ENCODE peak calls at places on chromosomes 16 and 17, in five cellular contexts. One of them, this sample, is unnamed.

GRCh38 chr16:21184834-21185233 is 26.4 kb downstream of the LDAF1 start:
- DNase-seq in stimulated activated CD4-positive, alpha-beta T cell treated with anti-CD3 and anti-CD28 coated beads, Interleukin-1b, Interleukin-23, amount 100 ng/mL, for 24 hours: no peak
- DNase-seq in activated CD4-positive, alpha-beta T cell treated with anti-CD3 and anti-CD28 coated beads, Interleukin-2, amount 10 ng/mL, durations not matched to agents 7 days and 5 days: no peak
- DNase-seq in COLO829: no peak
- DNase-seq in neural progenitor cell: no peak
- DNase-seq in this sample: no peak

GRCh38 chr16:57537596-57538234 is 1.3 kb upstream of the CCDC102A start:
- DNase-seq in stimulated activated CD4-positive, alpha-beta T cell treated with anti-CD3 and anti-CD28 coated beads, Interleukin-1b, Interleukin-23, amount 100 ng/mL, for 24 hours: no peak
- DNase-seq in activated CD4-positive, alpha-beta T cell treated with anti-CD3 and anti-CD28 coated beads, Interleukin-2, amount 10 ng/mL, durations not matched to agents 7 days and 5 days: no peak
- DNase-seq in COLO829: no peak
- DNase-seq in neural progenitor cell: no peak
- DNase-seq in this sample: peak; percentile 40

GRCh38 chr17:9472541-9472940 is 103.1 kb downstream of the STX8 start:
- DNase-seq in COLO829: no peak
- DNase-seq in neural progenitor cell: no peak
- DNase-seq in activated CD4-positive, alpha-beta T cell treated with anti-CD3 and anti-CD28 coated beads, Interleukin-2, amount 10 ng/mL, durations not matched to agents 7 days and 5 days: no peak
- DNase-seq in stimulated activated CD4-positive, alpha-beta T cell treated with anti-CD3 and anti-CD28 coated beads, Interleukin-1b, Interleukin-23, amount 100 ng/mL, for 24 hours: no peak
- DNase-seq in this sample: no peak

GRCh38 chr16:50557046-50557445 is 8.8 kb downstream of the NKD1 start:
- DNase-seq in stimulated activated CD4-positive, alpha-beta T cell treated with anti-CD3 and anti-CD28 coated beads, Interleukin-1b, Interleukin-23, amount 100 ng/mL, for 24 hours: no peak
- DNase-seq in neural progenitor cell: no peak
- DNase-seq in activated CD4-positive, alpha-beta T cell treated with anti-CD3 and anti-CD28 coated beads, Interleukin-2, amount 10 ng/mL, durations not matched to agents 7 days and 5 days: no peak
- DNase-seq in COLO829: no peak
- DNase-seq in this sample: no peak

GRCh38 chr17:44359001-44359400 is 4.7 kb downstream of the FAM171A2 start:
- DNase-seq in stimulated activated CD4-positive, alpha-beta T cell treated with anti-CD3 and anti-CD28 coated beads, Interleukin-1b, Interleukin-23, amount 100 ng/mL, for 24 hours: no peak
- DNase-seq in neural progenitor cell: no peak
- DNase-seq in activated CD4-positive, alpha-beta T cell treated with anti-CD3 and anti-CD28 coated beads, Interleukin-2, amount 10 ng/mL, durations not matched to agents 7 days and 5 days: no peak
- DNase-seq in COLO829: no peak
- DNase-seq in this sample: no peak

GRCh38 chr16:68324780-68325357 is 14.1 kb downstream of the PRMT7 start:
- DNase-seq in COLO829: no peak
- DNase-seq in stimulated activated CD4-positive, alpha-beta T cell treated with anti-CD3 and anti-CD28 coated beads, Interleukin-1b, Interleukin-23, amount 100 ng/mL, for 24 hours: no peak
- DNase-seq in neural progenitor cell: no peak
- DNase-seq in activated CD4-positive, alpha-beta T cell treated with anti-CD3 and anti-CD28 coated beads, Interleukin-2, amount 10 ng/mL, durations not matched to agents 7 days and 5 days: no peak
- DNase-seq in this sample: no peak

GRCh38 chr17:28045304-28045703 is 2.8 kb downstream of the NLK start:
- DNase-seq in activated CD4-positive, alpha-beta T cell treated with anti-CD3 and anti-CD28 coated beads, Interleukin-2, amount 10 ng/mL, durations not matched to agents 7 days and 5 days: no peak
- DNase-seq in neural progenitor cell: no peak
- DNase-seq in COLO829: no peak
- DNase-seq in stimulated activated CD4-positive, alpha-beta T cell treated with anti-CD3 and anti-CD28 coated beads, Interleukin-1b, Interleukin-23, amount 100 ng/mL, for 24 hours: no peak
- DNase-seq in this sample: no peak

GRCh38 chr17:28928061-28928460 is 23.3 kb downstream of the PHF12 start:
- DNase-seq in COLO829: no peak
- DNase-seq in neural progenitor cell: no peak
- DNase-seq in activated CD4-positive, alpha-beta T cell treated with anti-CD3 and anti-CD28 coated beads, Interleukin-2, amount 10 ng/mL, durations not matched to agents 7 days and 5 days: no peak
- DNase-seq in stimulated activated CD4-positive, alpha-beta T cell treated with anti-CD3 and anti-CD28 coated beads, Interleukin-1b, Interleukin-23, amount 100 ng/mL, for 24 hours: no peak
- DNase-seq in this sample: no peak

GRCh38 chr17:31095239-31096105 is 695 bp downstream of the NF1 start:
- DNase-seq in activated CD4-positive, alpha-beta T cell treated with anti-CD3 and anti-CD28 coated beads, Interleukin-2, amount 10 ng/mL, durations not matched to agents 7 days and 5 days: peak; percentile 33
- DNase-seq in stimulated activated CD4-positive, alpha-beta T cell treated with anti-CD3 and anti-CD28 coated beads, Interleukin-1b, Interleukin-23, amount 100 ng/mL, for 24 hours: no peak
- DNase-seq in neural progenitor cell: peak; percentile 93
- DNase-seq in COLO829: no peak
- DNase-seq in this sample: peak; percentile 88

GRCh38 chr17:19381361-19381740 is 3.1 kb downstream of the MAPK7 start:
- DNase-seq in neural progenitor cell: no peak
- DNase-seq in activated CD4-positive, alpha-beta T cell treated with anti-CD3 and anti-CD28 coated beads, Interleukin-2, amount 10 ng/mL, durations not matched to agents 7 days and 5 days: no peak
- DNase-seq in COLO829: no peak
- DNase-seq in stimulated activated CD4-positive, alpha-beta T cell treated with anti-CD3 and anti-CD28 coated beads, Interleukin-1b, Interleukin-23, amount 100 ng/mL, for 24 hours: no peak
- DNase-seq in this sample: no peak

GRCh38 chr17:5283531-5284315 is 1.6 kb downstream of the RABEP1 start:
- DNase-seq in COLO829: no peak
- DNase-seq in activated CD4-positive, alpha-beta T cell treated with anti-CD3 and anti-CD28 coated beads, Interleukin-2, amount 10 ng/mL, durations not matched to agents 7 days and 5 days: no peak
- DNase-seq in stimulated activated CD4-positive, alpha-beta T cell treated with anti-CD3 and anti-CD28 coated beads, Interleukin-1b, Interleukin-23, amount 100 ng/mL, for 24 hours: no peak
- DNase-seq in neural progenitor cell: peak; percentile 16
- DNase-seq in this sample: no peak

GRCh38 chr16:17277981-17278381 is 192.8 kb downstream of the XYLT1 start:
- DNase-seq in stimulated activated CD4-positive, alpha-beta T cell treated with anti-CD3 and anti-CD28 coated beads, Interleukin-1b, Interleukin-23, amount 100 ng/mL, for 24 hours: no peak
- DNase-seq in COLO829: no peak
- DNase-seq in neural progenitor cell: peak; percentile 50
- DNase-seq in activated CD4-positive, alpha-beta T cell treated with anti-CD3 and anti-CD28 coated beads, Interleukin-2, amount 10 ng/mL, durations not matched to agents 7 days and 5 days: no peak
- DNase-seq in this sample: peak; percentile 59

GRCh38 chr16:29663020-29663828 is at the start of gene SPN:
- DNase-seq in COLO829: no peak
- DNase-seq in stimulated activated CD4-positive, alpha-beta T cell treated with anti-CD3 and anti-CD28 coated beads, Interleukin-1b, Interleukin-23, amount 100 ng/mL, for 24 hours: no peak
- DNase-seq in activated CD4-positive, alpha-beta T cell treated with anti-CD3 and anti-CD28 coated beads, Interleukin-2, amount 10 ng/mL, durations not matched to agents 7 days and 5 days: peak; percentile 62
- DNase-seq in neural progenitor cell: no peak
- DNase-seq in this sample: no peak

GRCh38 chr16:5560084-5560483 is 462.5 kb upstream of the EEF2KMT start:
- DNase-seq in stimulated activated CD4-positive, alpha-beta T cell treated with anti-CD3 and anti-CD28 coated beads, Interleukin-1b, Interleukin-23, amount 100 ng/mL, for 24 hours: no peak
- DNase-seq in COLO829: no peak
- DNase-seq in activated CD4-positive, alpha-beta T cell treated with anti-CD3 and anti-CD28 coated beads, Interleukin-2, amount 10 ng/mL, durations not matched to agents 7 days and 5 days: no peak
- DNase-seq in neural progenitor cell: no peak
- DNase-seq in this sample: no peak

GRCh38 chr17:73960469-73960868 is 243.0 kb upstream of the RPL38 start:
- DNase-seq in activated CD4-positive, alpha-beta T cell treated with anti-CD3 and anti-CD28 coated beads, Interleukin-2, amount 10 ng/mL, durations not matched to agents 7 days and 5 days: no peak
- DNase-seq in stimulated activated CD4-positive, alpha-beta T cell treated with anti-CD3 and anti-CD28 coated beads, Interleukin-1b, Interleukin-23, amount 100 ng/mL, for 24 hours: no peak
- DNase-seq in neural progenitor cell: no peak
- DNase-seq in COLO829: no peak
- DNase-seq in this sample: no peak

GRCh38 chr17:73887739-73888138 is 243.5 kb upstream of the SDK2 start:
- DNase-seq in activated CD4-positive, alpha-beta T cell treated with anti-CD3 and anti-CD28 coated beads, Interleukin-2, amount 10 ng/mL, durations not matched to agents 7 days and 5 days: no peak
- DNase-seq in COLO829: no peak
- DNase-seq in stimulated activated CD4-positive, alpha-beta T cell treated with anti-CD3 and anti-CD28 coated beads, Interleukin-1b, Interleukin-23, amount 100 ng/mL, for 24 hours: no peak
- DNase-seq in neural progenitor cell: no peak
- DNase-seq in this sample: no peak

GRCh38 chr16:75257886-75258806 is 6.7 kb upstream of the BCAR1 start:
- DNase-seq in neural progenitor cell: no peak
- DNase-seq in stimulated activated CD4-positive, alpha-beta T cell treated with anti-CD3 and anti-CD28 coated beads, Interleukin-1b, Interleukin-23, amount 100 ng/mL, for 24 hours: no peak
- DNase-seq in COLO829: no peak
- DNase-seq in activated CD4-positive, alpha-beta T cell treated with anti-CD3 and anti-CD28 coated beads, Interleukin-2, amount 10 ng/mL, durations not matched to agents 7 days and 5 days: no peak
- DNase-seq in this sample: no peak

GRCh38 chr16:86258713-86259112 is 251.6 kb upstream of the FOXF1 start:
- DNase-seq in neural progenitor cell: no peak
- DNase-seq in stimulated activated CD4-positive, alpha-beta T cell treated with anti-CD3 and anti-CD28 coated beads, Interleukin-1b, Interleukin-23, amount 100 ng/mL, for 24 hours: no peak
- DNase-seq in activated CD4-positive, alpha-beta T cell treated with anti-CD3 and anti-CD28 coated beads, Interleukin-2, amount 10 ng/mL, durations not matched to agents 7 days and 5 days: no peak
- DNase-seq in COLO829: no peak
- DNase-seq in this sample: no peak

GRCh38 chr17:80421381-80422090 is 6.6 kb downstream of the ENDOV start:
- DNase-seq in stimulated activated CD4-positive, alpha-beta T cell treated with anti-CD3 and anti-CD28 coated beads, Interleukin-1b, Interleukin-23, amount 100 ng/mL, for 24 hours: no peak
- DNase-seq in activated CD4-positive, alpha-beta T cell treated with anti-CD3 and anti-CD28 coated beads, Interleukin-2, amount 10 ng/mL, durations not matched to agents 7 days and 5 days: no peak
- DNase-seq in neural progenitor cell: no peak
- DNase-seq in COLO829: no peak
- DNase-seq in this sample: no peak

GRCh38 chr17:59534583-59534982 is 30.8 kb upstream of the DHX40 start:
- DNase-seq in neural progenitor cell: peak; percentile 8
- DNase-seq in COLO829: no peak
- DNase-seq in activated CD4-positive, alpha-beta T cell treated with anti-CD3 and anti-CD28 coated beads, Interleukin-2, amount 10 ng/mL, durations not matched to agents 7 days and 5 days: no peak
- DNase-seq in stimulated activated CD4-positive, alpha-beta T cell treated with anti-CD3 and anti-CD28 coated beads, Interleukin-1b, Interleukin-23, amount 100 ng/mL, for 24 hours: no peak
- DNase-seq in this sample: no peak

GRCh38 chr16:56608876-56609462 is 585 bp downstream of the MT2A start:
- DNase-seq in COLO829: no peak
- DNase-seq in activated CD4-positive, alpha-beta T cell treated with anti-CD3 and anti-CD28 coated beads, Interleukin-2, amount 10 ng/mL, durations not matched to agents 7 days and 5 days: no peak
- DNase-seq in neural progenitor cell: peak; percentile 45
- DNase-seq in stimulated activated CD4-positive, alpha-beta T cell treated with anti-CD3 and anti-CD28 coated beads, Interleukin-1b, Interleukin-23, amount 100 ng/mL, for 24 hours: no peak
- DNase-seq in this sample: no peak

GRCh38 chr17:181213-182163 is at the start of gene DOC2B:
- DNase-seq in activated CD4-positive, alpha-beta T cell treated with anti-CD3 and anti-CD28 coated beads, Interleukin-2, amount 10 ng/mL, durations not matched to agents 7 days and 5 days: no peak
- DNase-seq in COLO829: no peak
- DNase-seq in stimulated activated CD4-positive, alpha-beta T cell treated with anti-CD3 and anti-CD28 coated beads, Interleukin-1b, Interleukin-23, amount 100 ng/mL, for 24 hours: peak; percentile 5
- DNase-seq in neural progenitor cell: peak; percentile 83
- DNase-seq in this sample: peak; percentile 57

GRCh38 chr16:4945560-4946502 is 8.9 kb upstream of the PPL start:
- DNase-seq in stimulated activated CD4-positive, alpha-beta T cell treated with anti-CD3 and anti-CD28 coated beads, Interleukin-1b, Interleukin-23, amount 100 ng/mL, for 24 hours: no peak
- DNase-seq in neural progenitor cell: no peak
- DNase-seq in COLO829: no peak
- DNase-seq in activated CD4-positive, alpha-beta T cell treated with anti-CD3 and anti-CD28 coated beads, Interleukin-2, amount 10 ng/mL, durations not matched to agents 7 days and 5 days: no peak
- DNase-seq in this sample: no peak

GRCh38 chr17:75693500-75694481 is 26.7 kb downstream of the SAP30BP start:
- DNase-seq in stimulated activated CD4-positive, alpha-beta T cell treated with anti-CD3 and anti-CD28 coated beads, Interleukin-1b, Interleukin-23, amount 100 ng/mL, for 24 hours: no peak
- DNase-seq in neural progenitor cell: peak; percentile 71
- DNase-seq in COLO829: peak; percentile 55
- DNase-seq in activated CD4-positive, alpha-beta T cell treated with anti-CD3 and anti-CD28 coated beads, Interleukin-2, amount 10 ng/mL, durations not matched to agents 7 days and 5 days: no peak
- DNase-seq in this sample: no peak

GRCh38 chr17:47744168-47745036 is 11.4 kb downstream of the TBX21 start:
- DNase-seq in stimulated activated CD4-positive, alpha-beta T cell treated with anti-CD3 and anti-CD28 coated beads, Interleukin-1b, Interleukin-23, amount 100 ng/mL, for 24 hours: no peak
- DNase-seq in neural progenitor cell: no peak
- DNase-seq in activated CD4-positive, alpha-beta T cell treated with anti-CD3 and anti-CD28 coated beads, Interleukin-2, amount 10 ng/mL, durations not matched to agents 7 days and 5 days: no peak
- DNase-seq in COLO829: no peak
- DNase-seq in this sample: no peak

This sample was measured in H1.